ENCODE peak calls at places on chromosomes 12 and 14, in six cellular contexts. One of them, this sample, is unnamed.

GRCh38 chr12:43325786-43326185 is 226.2 kb downstream of the ADAMTS20 start:
- DNase-seq in GM23338: no peak
- DNase-seq in adrenal gland: no peak
- DNase-seq in tibial nerve: no peak
- DNase-seq in kidney: no peak
- DNase-seq in Calu3: no peak
- DNase-seq in this sample: no peak

GRCh38 chr14:86003998-86004397 is 474.1 kb downstream of the FLRT2 start:
- DNase-seq in Calu3: no peak
- DNase-seq in kidney: no peak
- DNase-seq in adrenal gland: no peak
- DNase-seq in GM23338: no peak
- DNase-seq in tibial nerve: no peak
- DNase-seq in this sample: no peak

GRCh38 chr12:21975293-21975692 is 34.1 kb upstream of the ABCC9 start:
- DNase-seq in Calu3: no peak
- DNase-seq in GM23338: no peak
- DNase-seq in kidney: no peak
- DNase-seq in adrenal gland: no peak
- DNase-seq in tibial nerve: no peak
- DNase-seq in this sample: no peak

GRCh38 chr12:94952325-94952724 is 51.2 kb downstream of the NDUFA12 start:
- DNase-seq in kidney: no peak
- DNase-seq in tibial nerve: peak; percentile 27
- DNase-seq in GM23338: no peak
- DNase-seq in adrenal gland: no peak
- DNase-seq in Calu3: no peak
- DNase-seq in this sample: no peak

GRCh38 chr14:23322568-23323517 is 1.6 kb downstream of the PABPN1 start:
- DNase-seq in GM23338: no peak
- DNase-seq in tibial nerve: no peak
- DNase-seq in Calu3: no peak
- DNase-seq in adrenal gland: no peak
- DNase-seq in kidney: no peak
- DNase-seq in this sample: no peak

GRCh38 chr12:103326190-103326589 is 169.6 kb downstream of the C12orf42 start:
- DNase-seq in adrenal gland: no peak
- DNase-seq in Calu3: no peak
- DNase-seq in kidney: no peak
- DNase-seq in GM23338: peak; percentile 78
- DNase-seq in tibial nerve: no peak
- DNase-seq in this sample: no peak

GRCh38 chr14:73723411-73723798 is 9.2 kb upstream of the PNMA1 start:
- DNase-seq in adrenal gland: no peak
- DNase-seq in Calu3: no peak
- DNase-seq in tibial nerve: no peak
- DNase-seq in kidney: no peak
- DNase-seq in GM23338: no peak
- DNase-seq in this sample: no peak

GRCh38 chr12:96242597-96242996 is 48.4 kb downstream of the ELK3 start:
- DNase-seq in GM23338: no peak
- DNase-seq in adrenal gland: peak; percentile 80
- DNase-seq in kidney: no peak
- DNase-seq in tibial nerve: no peak
- DNase-seq in Calu3: no peak
- DNase-seq in this sample: no peak

GRCh38 chr12:125983094-125983783 is 918.0 kb downstream of the AACS start:
- DNase-seq in GM23338: peak; percentile 72
- DNase-seq in adrenal gland: no peak
- DNase-seq in Calu3: peak; percentile 93
- DNase-seq in kidney: no peak
- DNase-seq in tibial nerve: peak; percentile 35
- DNase-seq in this sample: no peak

GRCh38 chr12:12704593-12705230 is 8.7 kb upstream of the GPR19 start:
- DNase-seq in Calu3: peak; percentile 60
- DNase-seq in tibial nerve: peak; percentile 68
- DNase-seq in kidney: no peak
- DNase-seq in adrenal gland: peak; percentile 79
- DNase-seq in GM23338: peak; percentile 96
- DNase-seq in this sample: peak; percentile 46

GRCh38 chr12:76460807-76461206 is 98.8 kb downstream of the OSBPL8 start:
- DNase-seq in adrenal gland: no peak
- DNase-seq in tibial nerve: no peak
- DNase-seq in GM23338: no peak
- DNase-seq in Calu3: no peak
- DNase-seq in kidney: no peak
- DNase-seq in this sample: no peak

GRCh38 chr14:96625436-96625945 is 123.3 kb downstream of the PAPOLA start:
- DNase-seq in tibial nerve: no peak
- DNase-seq in kidney: peak; percentile 30
- DNase-seq in adrenal gland: peak; percentile 5
- DNase-seq in GM23338: no peak
- DNase-seq in Calu3: no peak
- DNase-seq in this sample: no peak

GRCh38 chr12:15584366-15585041 is 204.7 kb downstream of the EPS8 start:
- DNase-seq in kidney: no peak
- DNase-seq in GM23338: peak; percentile 74
- DNase-seq in tibial nerve: peak; percentile 49
- DNase-seq in adrenal gland: no peak
- DNase-seq in Calu3: peak; percentile 19
- DNase-seq in this sample: no peak

GRCh38 chr14:23430016-23430732 is 5.3 kb downstream of the MYH7 start:
- DNase-seq in Calu3: no peak
- DNase-seq in GM23338: no peak
- DNase-seq in adrenal gland: peak; percentile 7
- DNase-seq in kidney: no peak
- DNase-seq in tibial nerve: no peak
- DNase-seq in this sample: no peak

GRCh38 chr12:19437996-19438395 is 1.3 kb upstream of the AEBP2 start:
- DNase-seq in adrenal gland: no peak
- DNase-seq in tibial nerve: no peak
- DNase-seq in kidney: no peak
- DNase-seq in Calu3: no peak
- DNase-seq in GM23338: peak; percentile 80
- DNase-seq in this sample: no peak

GRCh38 chr12:130098301-130099005 is 63.8 kb upstream of the FZD10 start:
- DNase-seq in adrenal gland: no peak
- DNase-seq in kidney: no peak
- DNase-seq in Calu3: no peak
- DNase-seq in GM23338: no peak
- DNase-seq in tibial nerve: no peak
- DNase-seq in this sample: no peak

GRCh38 chr14:61703342-61704129 is 8.2 kb downstream of the HIF1A start:
- DNase-seq in Calu3: no peak
- DNase-seq in kidney: no peak
- DNase-seq in adrenal gland: no peak
- DNase-seq in GM23338: no peak
- DNase-seq in tibial nerve: no peak
- DNase-seq in this sample: no peak

GRCh38 chr12:117038919-117039318 is 60.3 kb downstream of the TESC start:
- DNase-seq in Calu3: no peak
- DNase-seq in GM23338: no peak
- DNase-seq in tibial nerve: no peak
- DNase-seq in kidney: peak; percentile 67
- DNase-seq in adrenal gland: no peak
- DNase-seq in this sample: no peak

GRCh38 chr12:117900561-117900960 is 68.2 kb downstream of the KSR2 start:
- DNase-seq in adrenal gland: no peak
- DNase-seq in GM23338: no peak
- DNase-seq in tibial nerve: no peak
- DNase-seq in Calu3: no peak
- DNase-seq in kidney: no peak
- DNase-seq in this sample: no peak

GRCh38 chr14:26925876-26926584 is 328.2 kb upstream of the NOVA1 start:
- DNase-seq in adrenal gland: no peak
- DNase-seq in GM23338: peak; percentile 54
- DNase-seq in tibial nerve: no peak
- DNase-seq in Calu3: no peak
- DNase-seq in kidney: peak; percentile 33
- DNase-seq in this sample: no peak

GRCh38 chr14:57530571-57530970 is 36.9 kb upstream of the CCDC198 start:
- DNase-seq in GM23338: no peak
- DNase-seq in tibial nerve: no peak
- DNase-seq in adrenal gland: no peak
- DNase-seq in kidney: no peak
- DNase-seq in Calu3: no peak
- DNase-seq in this sample: no peak

GRCh38 chr12:124847675-124848074 is 16.0 kb downstream of the SCARB1 start:
- DNase-seq in adrenal gland: no peak
- DNase-seq in tibial nerve: no peak
- DNase-seq in kidney: no peak
- DNase-seq in GM23338: no peak
- DNase-seq in Calu3: no peak
- DNase-seq in this sample: no peak

GRCh38 chr12:101706403-101706802 is 9.0 kb downstream of the CHPT1 start:
- DNase-seq in adrenal gland: no peak
- DNase-seq in Calu3: no peak
- DNase-seq in GM23338: no peak
- DNase-seq in tibial nerve: no peak
- DNase-seq in kidney: no peak
- DNase-seq in this sample: no peak

GRCh38 chr12:113996026-113996425 is 29.9 kb upstream of the RBM19 start:
- DNase-seq in tibial nerve: no peak
- DNase-seq in GM23338: peak; percentile 70
- DNase-seq in Calu3: no peak
- DNase-seq in kidney: no peak
- DNase-seq in adrenal gland: no peak
- DNase-seq in this sample: no peak

GRCh38 chr14:99806841-99807240 is 13.6 kb downstream of the EML1 start:
- DNase-seq in Calu3: no peak
- DNase-seq in adrenal gland: no peak
- DNase-seq in kidney: no peak
- DNase-seq in GM23338: no peak
- DNase-seq in tibial nerve: no peak
- DNase-seq in this sample: no peak

GRCh38 chr12:56157201-56158028 is 744 bp upstream of the MYL6 start:
- DNase-seq in adrenal gland: peak; percentile 84
- DNase-seq in Calu3: peak; percentile 84
- DNase-seq in GM23338: peak; percentile 94
- DNase-seq in kidney: peak; percentile 93
- DNase-seq in tibial nerve: peak; percentile 81
- DNase-seq in this sample: peak; percentile 68

GRCh38 chr14:45610303-45610702 is 357.3 kb upstream of the MIS18BP1 start:
- DNase-seq in Calu3: peak; percentile 4
- DNase-seq in GM23338: peak; percentile 21
- DNase-seq in tibial nerve: no peak
- DNase-seq in kidney: no peak
- DNase-seq in adrenal gland: no peak
- DNase-seq in this sample: no peak
- TF ChIP-seq CTCF in Calu3: no peak
- TF ChIP-seq CTCF in GM23338: peak; percentile 40
- TF ChIP-seq CTCF in tibial nerve: no peak
- TF ChIP-seq CTCF in kidney: peak; percentile 21
- TF ChIP-seq CTCF in adrenal gland: no peak
- TF ChIP-seq CTCF in this sample: no peak

GRCh38 chr14:101184104-101184455 is 280.6 kb upstream of the RTL1 start:
- DNase-seq in kidney: peak; percentile 18
- DNase-seq in adrenal gland: no peak
- DNase-seq in GM23338: no peak
- DNase-seq in tibial nerve: no peak
- DNase-seq in Calu3: no peak
- DNase-seq in this sample: no peak

GRCh38 chr14:101184562-101184961 is 281.0 kb upstream of the RTL1 start:
- DNase-seq in kidney: peak; percentile 9
- DNase-seq in Calu3: no peak
- DNase-seq in adrenal gland: no peak
- DNase-seq in GM23338: no peak
- DNase-seq in tibial nerve: no peak
- DNase-seq in this sample: no peak

GRCh38 chr14:101182476-101182875 is 279.0 kb upstream of the RTL1 start:
- DNase-seq in kidney: peak; percentile 46
- DNase-seq in GM23338: no peak
- DNase-seq in Calu3: no peak
- DNase-seq in tibial nerve: no peak
- DNase-seq in adrenal gland: no peak
- DNase-seq in this sample: no peak

GRCh38 chr14:101185081-101185835 is 281.7 kb upstream of the RTL1 start:
- DNase-seq in Calu3: no peak
- DNase-seq in tibial nerve: no peak
- DNase-seq in adrenal gland: no peak
- DNase-seq in GM23338: no peak
- DNase-seq in kidney: peak; percentile 15
- DNase-seq in this sample: no peak

GRCh38 chr14:101183376-101184103 is 280.0 kb upstream of the RTL1 start:
- DNase-seq in tibial nerve: no peak
- DNase-seq in GM23338: peak; percentile 87
- DNase-seq in Calu3: peak; percentile 22
- DNase-seq in adrenal gland: no peak
- DNase-seq in kidney: peak; percentile 61
- DNase-seq in this sample: no peak
- TF ChIP-seq CTCF in tibial nerve: no peak
- TF ChIP-seq CTCF in GM23338: peak; percentile 71
- TF ChIP-seq CTCF in Calu3: no peak
- TF ChIP-seq CTCF in adrenal gland: no peak
- TF ChIP-seq CTCF in kidney: peak; percentile 12
- TF ChIP-seq CTCF in this sample: no peak

GRCh38 chr14:56378474-56378873 is 201.1 kb upstream of the TMEM260 start:
- DNase-seq in Calu3: no peak
- DNase-seq in tibial nerve: no peak
- DNase-seq in adrenal gland: no peak
- DNase-seq in GM23338: no peak
- DNase-seq in kidney: no peak
- DNase-seq in this sample: no peak

GRCh38 chr14:56374421-56374820 is 205.2 kb upstream of the TMEM260 start:
- DNase-seq in kidney: no peak
- DNase-seq in adrenal gland: no peak
- DNase-seq in GM23338: no peak
- DNase-seq in Calu3: no peak
- DNase-seq in tibial nerve: no peak
- DNase-seq in this sample: no peak

GRCh38 chr14:56379956-56380355 is 199.6 kb upstream of the TMEM260 start:
- DNase-seq in kidney: no peak
- DNase-seq in adrenal gland: no peak
- DNase-seq in Calu3: no peak
- DNase-seq in tibial nerve: peak; percentile 24
- DNase-seq in GM23338: no peak
- DNase-seq in this sample: no peak

GRCh38 chr14:56378046-56378445 is 201.6 kb upstream of the TMEM260 start:
- DNase-seq in adrenal gland: no peak
- DNase-seq in GM23338: no peak
- DNase-seq in tibial nerve: no peak
- DNase-seq in kidney: no peak
- DNase-seq in Calu3: no peak
- DNase-seq in this sample: no peak
- TF ChIP-seq CTCF in adrenal gland: no peak
- TF ChIP-seq CTCF in GM23338: no peak
- TF ChIP-seq CTCF in tibial nerve: no peak
- TF ChIP-seq CTCF in kidney: no peak
- TF ChIP-seq CTCF in Calu3: no peak
- TF ChIP-seq CTCF in this sample: no peak

DNA sequence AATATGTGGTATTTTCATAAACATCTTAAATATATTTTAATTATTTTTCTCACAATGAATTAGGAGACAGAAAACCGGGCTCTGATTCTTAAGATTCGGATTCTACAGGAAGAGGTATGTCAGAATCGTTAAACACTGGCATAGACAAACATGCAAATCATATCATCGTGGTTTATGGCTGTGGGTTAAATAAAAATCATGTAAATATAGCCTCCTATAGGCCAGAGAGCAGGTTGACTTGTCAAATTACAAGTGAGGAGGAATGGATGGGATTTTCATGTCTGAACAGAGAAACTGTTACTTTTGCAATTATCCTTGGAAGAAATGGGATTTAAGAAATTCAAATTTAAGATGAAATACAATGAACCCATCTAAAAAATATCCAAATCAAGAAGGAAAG is 74.9 kb upstream of the BCAT1 start:
- DNase-seq in Calu3: no peak
- DNase-seq in GM23338: no peak
- DNase-seq in adrenal gland: no peak
- DNase-seq in kidney: no peak
- DNase-seq in tibial nerve: no peak
- DNase-seq in this sample: no peak
- TF ChIP-seq CTCF in Calu3: no peak
- TF ChIP-seq CTCF in GM23338: no peak
- TF ChIP-seq CTCF in adrenal gland: no peak
- TF ChIP-seq CTCF in kidney: no peak
- TF ChIP-seq CTCF in tibial nerve: no peak
- TF ChIP-seq CTCF in this sample: no peak

This sample was measured in gastrocnemius medialis.